ENCODE peak calls at places on chromosomes 13 and 19, in six cellular contexts. One of them, this sample, is unnamed.

GRCh38 chr19:11191273-11191755 is 6.0 kb downstream of the KANK2 start:
- DNase-seq in AG09309: no peak
- DNase-seq in AG09319: no peak
- DNase-seq in K562: peak
- DNase-seq in tibial nerve: peak
- DNase-seq in omental fat pad: peak
- DNase-seq in this sample: no peak

GRCh38 chr19:40419066-40419612 is 6.0 kb upstream of the PRX start:
- DNase-seq in AG09319: no peak
- DNase-seq in K562: no peak
- DNase-seq in AG09309: no peak
- DNase-seq in tibial nerve: no peak
- DNase-seq in omental fat pad: no peak
- DNase-seq in this sample: no peak

GRCh38 chr19:12065100-12065538 is 588 bp downstream of the ZNF844 start:
- DNase-seq in tibial nerve: no peak
- DNase-seq in omental fat pad: no peak
- DNase-seq in AG09319: no peak
- DNase-seq in AG09309: peak
- DNase-seq in K562: no peak
- DNase-seq in this sample: no peak

GRCh38 chr13:50693755-50694154 is 149.7 kb downstream of the DLEU7 start:
- DNase-seq in AG09319: no peak
- DNase-seq in K562: no peak
- DNase-seq in omental fat pad: no peak
- DNase-seq in tibial nerve: no peak
- DNase-seq in AG09309: no peak
- DNase-seq in this sample: no peak

GRCh38 chr19:47680858-47681332 is 32.3 kb upstream of the EHD2 start:
- DNase-seq in AG09309: no peak
- DNase-seq in K562: no peak
- DNase-seq in tibial nerve: no peak
- DNase-seq in omental fat pad: no peak
- DNase-seq in AG09319: no peak
- DNase-seq in this sample: no peak

GRCh38 chr13:44141213-44141724 is 232.4 kb upstream of the SERP2 start:
- DNase-seq in AG09319: no peak
- DNase-seq in tibial nerve: no peak
- DNase-seq in omental fat pad: no peak
- DNase-seq in K562: no peak
- DNase-seq in AG09309: no peak
- DNase-seq in this sample: no peak

GRCh38 chr13:84126671-84127171 is 244.4 kb upstream of the SLITRK1 start:
- DNase-seq in tibial nerve: no peak
- DNase-seq in omental fat pad: no peak
- DNase-seq in K562: no peak
- DNase-seq in AG09309: no peak
- DNase-seq in AG09319: no peak
- DNase-seq in this sample: no peak

GRCh38 chr13:109647046-109647445 is 139.3 kb downstream of the IRS2 start:
- DNase-seq in AG09319: no peak
- DNase-seq in omental fat pad: no peak
- DNase-seq in tibial nerve: no peak
- DNase-seq in K562: no peak
- DNase-seq in AG09309: no peak
- DNase-seq in this sample: no peak

GRCh38 chr19:19053508-19054314 is 10.1 kb upstream of the SLC25A42 start:
- DNase-seq in omental fat pad: no peak
- DNase-seq in AG09319: no peak
- DNase-seq in tibial nerve: no peak
- DNase-seq in K562: peak
- DNase-seq in AG09309: no peak
- DNase-seq in this sample: peak

GRCh38 chr13:112069727-112070300 is 2.9 kb downstream of the SOX1 start:
- DNase-seq in AG09319: no peak
- DNase-seq in tibial nerve: no peak
- DNase-seq in omental fat pad: no peak
- DNase-seq in K562: no peak
- DNase-seq in AG09309: no peak
- DNase-seq in this sample: no peak

GRCh38 chr13:36601186-36601585 is 72.6 kb upstream of the SERTM1 start:
- DNase-seq in AG09309: no peak
- DNase-seq in K562: no peak
- DNase-seq in omental fat pad: no peak
- DNase-seq in AG09319: no peak
- DNase-seq in tibial nerve: no peak
- DNase-seq in this sample: no peak

GRCh38 chr13:25846227-25846984 is 205.4 kb downstream of the SHISA2 start:
- DNase-seq in AG09309: no peak
- DNase-seq in omental fat pad: no peak
- DNase-seq in tibial nerve: no peak
- DNase-seq in K562: no peak
- DNase-seq in AG09319: no peak
- DNase-seq in this sample: no peak

GRCh38 chr13:109243311-109243951 is 543.0 kb downstream of the IRS2 start:
- DNase-seq in K562: no peak
- DNase-seq in AG09319: peak
- DNase-seq in tibial nerve: no peak
- DNase-seq in AG09309: peak
- DNase-seq in omental fat pad: no peak
- DNase-seq in this sample: no peak

GRCh38 chr13:42266464-42266863 is 5.5 kb upstream of the AKAP11 start:
- DNase-seq in tibial nerve: no peak
- DNase-seq in K562: no peak
- DNase-seq in AG09309: no peak
- DNase-seq in AG09319: no peak
- DNase-seq in omental fat pad: no peak
- DNase-seq in this sample: no peak

DNA sequence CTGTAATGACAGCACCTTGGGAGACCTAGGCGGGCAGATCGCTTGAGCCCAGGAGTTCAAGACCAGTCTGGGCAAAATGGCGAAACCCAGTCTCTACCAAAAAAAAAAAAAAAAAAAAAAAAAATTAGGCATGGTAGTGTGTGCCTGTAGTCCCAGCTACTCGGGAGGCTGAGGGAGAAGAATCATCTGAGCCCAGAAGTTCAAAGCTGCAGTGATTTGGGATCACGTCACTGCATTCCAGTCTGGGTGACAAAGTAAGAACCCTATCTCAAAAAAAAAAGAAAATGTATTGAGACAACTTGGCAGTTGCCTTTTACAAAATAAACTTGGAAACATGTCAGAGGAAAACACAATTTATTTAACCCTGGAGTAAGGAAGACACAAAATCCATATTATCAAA is 26.8 kb downstream of the RBM26 start:
- DNase-seq in AG09309: no peak
- DNase-seq in tibial nerve: no peak
- DNase-seq in AG09319: no peak
- DNase-seq in K562: no peak
- DNase-seq in omental fat pad: no peak
- DNase-seq in this sample: no peak
- TF ChIP-seq CTCF in AG09309: no peak
- TF ChIP-seq CTCF in tibial nerve: no peak
- TF ChIP-seq CTCF in AG09319: no peak
- TF ChIP-seq CTCF in K562: no peak
- TF ChIP-seq CTCF in omental fat pad: no peak
- TF ChIP-seq CTCF in this sample: no peak

GRCh38 chr13:86831084-86831483 is 840.1 kb upstream of the SLITRK5 start:
- DNase-seq in omental fat pad: no peak
- DNase-seq in K562: no peak
- DNase-seq in AG09309: no peak
- DNase-seq in AG09319: no peak
- DNase-seq in tibial nerve: no peak
- DNase-seq in this sample: no peak

GRCh38 chr13:86825410-86825809 is 845.8 kb upstream of the SLITRK5 start:
- DNase-seq in tibial nerve: no peak
- DNase-seq in AG09319: no peak
- DNase-seq in omental fat pad: no peak
- DNase-seq in K562: no peak
- DNase-seq in AG09309: no peak
- DNase-seq in this sample: no peak

GRCh38 chr13:86826232-86826631 is 844.9 kb upstream of the SLITRK5 start:
- DNase-seq in AG09309: no peak
- DNase-seq in tibial nerve: no peak
- DNase-seq in K562: no peak
- DNase-seq in omental fat pad: no peak
- DNase-seq in AG09319: no peak
- DNase-seq in this sample: no peak

DNA sequence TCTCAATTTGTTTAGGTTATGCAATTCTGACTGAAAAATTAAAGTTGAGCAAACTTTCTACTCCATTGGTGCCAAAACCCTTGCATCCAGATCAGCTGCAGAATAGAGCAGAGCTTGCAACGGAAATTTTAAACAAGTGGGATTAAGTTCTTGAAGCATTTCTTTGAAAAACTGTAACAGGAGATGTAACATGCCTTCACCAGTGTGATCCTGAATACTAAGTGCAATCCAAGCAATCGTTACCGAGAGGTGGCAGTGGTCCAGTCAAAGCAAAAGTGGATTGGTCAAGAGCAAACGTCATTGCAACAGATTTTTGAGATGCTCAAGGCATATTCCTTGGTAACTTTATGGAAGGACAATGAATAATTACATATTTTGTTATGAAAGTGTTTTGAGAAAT is 841.1 kb upstream of the SLITRK5 start:
- DNase-seq in omental fat pad: no peak
- DNase-seq in AG09319: no peak
- DNase-seq in tibial nerve: no peak
- DNase-seq in AG09309: no peak
- DNase-seq in K562: no peak
- DNase-seq in this sample: no peak
- TF ChIP-seq CTCF in omental fat pad: no peak
- TF ChIP-seq CTCF in AG09319: no peak
- TF ChIP-seq CTCF in tibial nerve: no peak
- TF ChIP-seq CTCF in AG09309: no peak
- TF ChIP-seq CTCF in K562: no peak
- TF ChIP-seq CTCF in this sample: no peak

DNA sequence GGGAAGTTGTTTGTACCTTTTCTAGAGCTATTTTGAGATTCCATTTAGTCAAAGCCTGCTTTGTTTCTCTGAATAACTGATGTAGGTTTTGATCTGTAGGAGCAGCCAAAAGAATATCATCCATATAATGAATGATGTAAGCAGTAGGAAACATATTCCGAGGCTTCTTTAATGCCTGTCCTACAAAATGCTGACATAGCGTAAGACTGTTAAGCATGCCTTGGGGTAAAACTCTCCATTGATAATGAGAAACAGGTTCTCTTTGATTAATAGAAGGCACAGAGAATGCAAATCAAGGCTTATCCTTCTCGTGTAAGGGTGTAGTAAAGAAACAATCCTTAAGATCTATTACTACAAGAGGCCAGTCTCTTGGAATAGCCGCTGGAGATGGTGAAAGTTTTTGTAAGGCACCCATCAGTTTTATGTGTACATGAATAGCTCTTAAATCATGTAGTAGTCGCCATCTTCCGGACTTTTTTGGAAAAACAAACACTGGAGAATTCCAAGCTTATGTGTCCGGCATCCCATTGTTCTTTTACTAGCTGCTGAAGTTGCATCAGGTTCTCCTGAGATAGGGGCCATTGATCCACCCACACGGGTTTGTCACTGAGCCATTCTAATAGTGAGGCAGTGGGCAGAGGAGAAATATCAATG is 13.5 kb downstream of the FPR3 start:
- DNase-seq in AG09309: peak
- DNase-seq in omental fat pad: no peak
- DNase-seq in tibial nerve: no peak
- DNase-seq in K562: no peak
- DNase-seq in AG09319: peak
- DNase-seq in this sample: no peak
- TF ChIP-seq CTCF in AG09309: peak
- TF ChIP-seq CTCF in omental fat pad: no peak
- TF ChIP-seq CTCF in tibial nerve: no peak
- TF ChIP-seq CTCF in K562: peak
- TF ChIP-seq CTCF in AG09319: peak
- TF ChIP-seq CTCF in this sample: no peak

GRCh38 chr19:57887195-57887941 is 1.5 kb downstream of the ZNF814 start:
- DNase-seq in K562: no peak
- DNase-seq in AG09309: no peak
- DNase-seq in tibial nerve: no peak
- DNase-seq in omental fat pad: no peak
- DNase-seq in AG09319: no peak
- DNase-seq in this sample: no peak
- TF ChIP-seq CTCF in K562: no peak
- TF ChIP-seq CTCF in AG09309: no peak
- TF ChIP-seq CTCF in tibial nerve: no peak
- TF ChIP-seq CTCF in omental fat pad: no peak
- TF ChIP-seq CTCF in AG09319: no peak
- TF ChIP-seq CTCF in this sample: no peak

GRCh38 chr13:40777166-40777956 is 6.4 kb upstream of the MRPS31 start:
- DNase-seq in omental fat pad: no peak
- DNase-seq in AG09309: no peak
- DNase-seq in K562: peak
- DNase-seq in AG09319: no peak
- DNase-seq in tibial nerve: no peak
- DNase-seq in this sample: peak
- TF ChIP-seq CTCF in omental fat pad: no peak
- TF ChIP-seq CTCF in AG09309: peak
- TF ChIP-seq CTCF in K562: peak
- TF ChIP-seq CTCF in AG09319: peak
- TF ChIP-seq CTCF in tibial nerve: peak
- TF ChIP-seq CTCF in this sample: peak

DNA sequence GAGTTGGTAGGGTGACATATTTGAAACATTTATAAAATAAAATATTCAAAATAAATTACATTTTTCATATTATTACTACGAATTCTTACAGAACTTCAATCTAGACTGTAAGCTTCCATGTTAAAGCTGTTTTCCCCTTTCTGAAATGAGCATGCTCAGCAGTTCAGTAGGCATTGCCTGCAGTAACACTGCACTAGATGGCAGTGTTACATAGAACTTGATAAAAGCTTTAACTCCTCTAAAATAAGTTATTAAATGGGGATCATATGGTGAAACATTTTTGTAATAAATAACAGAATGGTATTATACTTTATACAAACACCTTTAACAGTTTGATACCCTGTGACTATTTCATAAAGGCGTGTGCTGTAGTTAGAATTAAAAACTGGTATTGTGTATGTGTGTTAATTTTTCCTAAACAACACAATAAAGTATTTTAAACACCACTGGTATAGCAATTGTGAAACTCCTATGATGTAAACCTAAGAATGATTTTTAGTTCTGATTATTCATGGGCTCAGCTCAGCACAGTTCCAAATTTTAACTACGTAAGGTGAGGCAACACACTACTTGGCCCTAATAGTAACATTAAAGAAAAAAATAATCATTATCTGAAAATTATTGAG is 11.6 kb upstream of the GPR18 start:
- DNase-seq in tibial nerve: no peak
- DNase-seq in AG09309: peak
- DNase-seq in omental fat pad: no peak
- DNase-seq in K562: peak
- DNase-seq in AG09319: no peak
- DNase-seq in this sample: no peak
- TF ChIP-seq CTCF in tibial nerve: peak
- TF ChIP-seq CTCF in AG09309: peak
- TF ChIP-seq CTCF in omental fat pad: no peak
- TF ChIP-seq CTCF in K562: peak
- TF ChIP-seq CTCF in AG09319: peak
- TF ChIP-seq CTCF in this sample: no peak